ENCODE peak calls at places on chromosomes 2 and 18, in five cellular contexts. N is WERI-Rb-1, H is heart left ventricle, I is heart right ventricle, G is brain microvascular endothelial cell. B is an unnamed sample. For H3K36me3, the result is how much of the 10 kb centered on the place peaks cover.

GRCh38 chr2:20450201-20451108 is 3.6 kb downstream of the RHOB start:
- DNase-seq in N (peak), H (no peak), I (peak), G (peak), B (no peak)

GRCh38 chr2:59787095-59787494 is 766.4 kb downstream of the BCL11A start:
- DNase-seq in N (no peak), H (no peak), I (no peak), G (no peak), B (no peak)

GRCh38 chr18:23671564-23671963 is 8.9 kb upstream of the ANKRD29 start:
- DNase-seq in N (peak), H (no peak), I (no peak), G (no peak), B (no peak)

GRCh38 chr2:65885266-65885665 is 452.9 kb upstream of the SPRED2 start:
- DNase-seq in N (no peak), H (no peak), I (no peak), G (no peak), B (no peak)

GRCh38 chr18:23833714-23834113 is 144.5 kb downstream of the LAMA3 start:
- DNase-seq in N (no peak), H (no peak), I (no peak), G (no peak), B (no peak)

GRCh38 chr2:104658149-104658839 is 195.6 kb upstream of the POU3F3 start:
- DNase-seq in N (no peak), H (peak), I (peak), G (no peak), B (no peak)

GRCh38 chr2:130736487-130736886 is 7.6 kb downstream of the GPR148 start:
- DNase-seq in N (no peak), H (no peak), I (peak), G (no peak), B (no peak)

GRCh38 chr18:36465276-36465675 is 167.8 kb downstream of the FHOD3 start:
- DNase-seq in N (no peak), H (no peak), I (no peak), G (no peak), B (no peak)

GRCh38 chr2:124883595-124883994 is 858.5 kb downstream of the CNTNAP5 start:
- DNase-seq in N (no peak), H (no peak), I (no peak), G (no peak), B (no peak)

GRCh38 chr2:226661789-226662545 is 137.7 kb downstream of the IRS1 start:
- DNase-seq in N (peak), H (no peak), I (peak), G (peak), B (peak)

GRCh38 chr2:224958873-224959272 is 83.4 kb downstream of the DOCK10 start:
- DNase-seq in N (no peak), H (no peak), I (no peak), G (no peak), B (no peak)
- H3K4me3 ChIP-seq in N (no peak), H (no peak), I (no peak), G (no peak), B (no peak)

GRCh38 chr2:117981810-117982209 is 32.1 kb downstream of the CCDC93 start:
- DNase-seq in N (no peak), H (no peak), I (no peak), G (no peak), B (no peak)
- H3K36me3 ChIP-seq in N (under half), H (half or more), I (half or more), G (under half), B (under half)

DNA sequence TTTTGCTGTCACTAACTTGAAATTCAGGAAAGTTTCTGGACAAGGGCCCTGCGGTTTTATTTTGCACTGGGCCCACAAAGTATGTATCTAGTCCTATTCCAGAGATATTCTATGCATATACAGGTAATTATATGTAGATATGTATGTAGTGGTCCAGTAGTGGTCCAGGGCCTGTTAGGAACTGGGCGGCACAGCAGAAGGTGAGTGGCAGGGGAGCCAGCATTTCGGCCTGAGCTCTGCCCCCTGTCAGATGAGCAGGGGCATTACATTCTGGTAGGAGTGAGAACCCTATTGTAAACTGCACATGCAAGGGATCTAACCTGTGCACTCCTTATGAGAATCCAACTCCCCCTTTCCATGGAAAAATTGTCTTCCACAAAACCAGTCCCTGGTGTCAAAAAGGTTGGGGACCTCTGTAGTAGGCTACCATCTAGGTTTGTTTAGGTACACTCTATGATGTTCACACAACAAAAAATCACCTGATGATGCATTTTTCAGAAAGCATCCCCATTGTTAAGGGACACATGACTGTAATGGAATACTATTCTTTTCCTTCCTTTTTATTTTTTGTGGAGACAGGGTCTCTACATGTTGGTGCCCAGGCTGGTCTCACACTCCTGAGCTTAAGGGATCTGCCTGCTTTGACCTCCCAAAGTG is 2.8 kb upstream of the PPP4R3B start:
- DNase-seq in N (peak), H (no peak), I (no peak), G (no peak), B (no peak)
- H3K4me3 ChIP-seq in N (no peak), H (peak), I (no peak), G (no peak), B (no peak)

DNA sequence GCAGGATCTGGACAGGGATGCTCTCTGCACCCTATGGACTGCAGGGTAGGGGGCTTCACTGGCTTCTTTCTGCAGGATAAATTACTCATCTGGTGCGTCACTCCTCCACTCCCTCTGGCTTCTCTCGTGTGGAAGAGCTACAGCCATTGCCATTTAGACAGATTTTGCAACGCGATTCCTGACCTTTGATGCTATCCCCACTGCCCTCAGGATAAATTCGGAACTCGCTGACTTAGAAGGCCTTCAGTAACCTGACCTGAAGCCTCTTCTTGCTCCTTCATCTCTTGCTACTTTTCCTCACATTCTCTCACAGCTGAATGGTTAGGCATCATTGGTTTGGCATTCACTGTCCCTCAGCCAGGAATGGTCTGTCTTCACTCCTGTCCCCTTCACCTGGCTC is 5.3 kb downstream of the NIFK start:
- DNase-seq in N (no peak), H (no peak), I (no peak), G (no peak), B (no peak)
- H3K36me3 ChIP-seq in N (half or more), H (half or more), I (half or more), G (half or more), B (half or more)

GRCh38 chr2:203347375-203347774 is 19.2 kb downstream of the ABI2 start:
- DNase-seq in N (no peak), H (no peak), I (no peak), G (no peak), B (no peak)

GRCh38 chr2:203354966-203355365 is 26.8 kb downstream of the ABI2 start:
- DNase-seq in N (no peak), H (no peak), I (no peak), G (no peak), B (no peak)

GRCh38 chr2:203352604-203353255 is 24.5 kb downstream of the ABI2 start:
- DNase-seq in N (no peak), H (no peak), I (no peak), G (peak), B (no peak)
- H3K4me3 ChIP-seq in N (no peak), H (no peak), I (no peak), G (no peak), B (no peak)

GRCh38 chr18:79922971-79923411 is 28.5 kb downstream of the SLC66A2 start:
- DNase-seq in N (peak), H (peak), I (no peak), G (no peak), B (peak)
- H3K36me3 ChIP-seq in N (under half), H (under half), I (under half), G (under half), B (under half)

DNA sequence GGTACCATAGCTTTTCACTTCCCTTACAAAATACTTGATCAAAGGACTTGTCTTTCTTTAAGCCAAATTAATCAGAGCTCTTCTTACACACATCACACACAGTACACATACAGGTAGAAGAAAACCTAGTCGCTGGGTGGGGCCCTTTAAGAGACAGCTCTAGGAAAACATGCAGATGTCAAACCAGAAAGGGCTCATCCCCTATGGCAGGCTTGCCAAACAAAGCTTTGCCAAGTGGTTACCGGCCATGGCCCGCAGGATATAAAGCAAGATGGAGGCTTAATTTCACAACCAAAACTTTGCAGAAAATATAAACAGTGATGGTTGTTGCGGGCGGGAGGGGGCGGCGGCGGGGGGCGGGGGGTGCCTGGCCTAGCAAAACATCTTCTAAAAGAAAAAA is 2156.0 kb upstream of the PIK3C3 start:
- DNase-seq in N (no peak), H (no peak), I (no peak), G (no peak), B (no peak)
- H3K4me3 ChIP-seq in N (no peak), H (no peak), I (peak), G (peak), B (no peak)

GRCh38 chr2:231360881-231361294 is 34.6 kb upstream of the B3GNT7 start:
- DNase-seq in N (no peak), H (no peak), I (no peak), G (no peak), B (no peak)
- H3K36me3 ChIP-seq in N (under half), H (under half), I (under half), G (under half), B (under half)

GRCh38 chr2:2506536-2506935 is 175.5 kb upstream of the MYT1L start:
- DNase-seq in N (no peak), H (no peak), I (no peak), G (no peak), B (no peak)

GRCh38 chr2:2502150-2502549 is 171.1 kb upstream of the MYT1L start:
- DNase-seq in N (no peak), H (no peak), I (no peak), G (no peak), B (no peak)

GRCh38 chr2:2503864-2504418 is 172.9 kb upstream of the MYT1L start:
- DNase-seq in N (no peak), H (no peak), I (no peak), G (no peak), B (no peak)

GRCh38 chr2:2505604-2506003 is 174.5 kb upstream of the MYT1L start:
- DNase-seq in N (no peak), H (no peak), I (no peak), G (no peak), B (no peak)

GRCh38 chr2:2501454-2502108 is 170.5 kb upstream of the MYT1L start:
- DNase-seq in N (no peak), H (no peak), I (no peak), G (no peak), B (no peak)
- H3K4me3 ChIP-seq in N (no peak), H (no peak), I (no peak), G (no peak), B (no peak)

B was measured in SJSA1.